ENCODE peak calls at places on chromosome 19, in four cellular contexts. B is fibroblast of villous mesenchyme, P is T-helper 17 cell, F is transverse colon. K is an unnamed sample.

GRCh38 chr19:7970716-7971448 is 27.4 kb upstream of the TIMM44 start:
- DNase-seq in B (peak), P (no peak), F (peak), K (no peak)

GRCh38 chr19:58572026-58572817 is 913 bp downstream of the MZF1 start:
- DNase-seq in B (no peak), P (no peak), F (no peak), K (no peak)

GRCh38 chr19:5143471-5144411 is 174.8 kb downstream of the KDM4B start:
- DNase-seq in B (no peak), P (peak), F (no peak), K (no peak)

GRCh38 chr19:19594371-19594770 is 24.1 kb downstream of the PBX4 start:
- DNase-seq in B (no peak), P (no peak), F (no peak), K (no peak)

GRCh38 chr19:48745208-48745995 is 1.3 kb downstream of the IZUMO1 start:
- DNase-seq in B (peak), P (no peak), F (peak), K (no peak)

GRCh38 chr19:47264629-47265028 is 8.3 kb downstream of the CCDC9 start:
- DNase-seq in B (no peak), P (no peak), F (no peak), K (no peak)

GRCh38 chr19:15161028-15161984 is 39.5 kb downstream of the NOTCH3 start:
- DNase-seq in B (peak), P (no peak), F (no peak), K (no peak)

GRCh38 chr19:35090160-35090794 is 25.3 kb upstream of the FXYD3 start:
- DNase-seq in B (peak), P (no peak), F (peak), K (no peak)

GRCh38 chr19:46529622-46530451 is 34.2 kb upstream of the PNMA8B start:
- DNase-seq in B (peak), P (peak), F (peak), K (no peak)

GRCh38 chr19:35120492-35120891 is 4.9 kb downstream of the FXYD3 start:
- DNase-seq in B (peak), P (no peak), F (no peak), K (no peak)

GRCh38 chr19:16285769-16286564 is 38.7 kb upstream of the KLF2 start:
- DNase-seq in B (no peak), P (no peak), F (no peak), K (no peak)

GRCh38 chr19:51507640-51508058 is 6.0 kb upstream of the SIGLEC12 start:
- DNase-seq in B (no peak), P (no peak), F (no peak), K (no peak)

GRCh38 chr19:5850743-5851293 is 431 bp downstream of the FUT3 start:
- DNase-seq in B (peak), P (no peak), F (peak), K (no peak)

GRCh38 chr19:44600466-44600865 is 12.9 kb upstream of the IGSF23 start:
- DNase-seq in B (peak), P (no peak), F (no peak), K (no peak)

GRCh38 chr19:18790566-18791314 is at the start of gene COMP:
- DNase-seq in B (no peak), P (no peak), F (no peak), K (no peak)

GRCh38 chr19:48738557-48739399 is 1.6 kb downstream of the RASIP1 start:
- DNase-seq in B (peak), P (peak), F (peak), K (peak)

GRCh38 chr19:41957838-41958366 is 1.2 kb downstream of the RABAC1 start:
- DNase-seq in B (peak), P (no peak), F (peak), K (no peak)

GRCh38 chr19:3830841-3831589 is 37.8 kb downstream of the ZFR2 start:
- DNase-seq in B (no peak), P (no peak), F (no peak), K (no peak)

GRCh38 chr19:996051-996838 is 4.0 kb upstream of the GRIN3B start:
- DNase-seq in B (peak), P (peak), F (peak), K (no peak)

GRCh38 chr19:12793290-12794195 is 2.3 kb downstream of the JUNB start:
- DNase-seq in B (peak), P (peak), F (peak), K (peak)

GRCh38 chr19:38665950-38666661 is 18.7 kb downstream of the ACTN4 start:
- DNase-seq in B (peak), P (no peak), F (peak), K (no peak)

GRCh38 chr19:1863638-1864479 is 480 bp upstream of the KLF16 start:
- DNase-seq in B (peak), P (peak), F (peak), K (peak)

GRCh38 chr19:42657551-42657950 is 62.8 kb upstream of the CEACAM8 start:
- DNase-seq in B (peak), P (no peak), F (no peak), K (no peak)

GRCh38 chr19:50817941-50818858 is 5.4 kb downstream of the KLK1 start:
- DNase-seq in B (peak), P (peak), F (peak), K (no peak)

K was measured in type B pancreatic cell.